ENCODE peak calls at places on chromosomes 13 and 19, in six cellular contexts. N is GM23338, Y is endothelial cell of umbilical vein, A is K562, K is HepG2, I is H1. W is an unnamed sample.

GRCh38 chr13:45341799-45342584 is 1.0 kb upstream of the TPT1 start:
- DNase-seq in K (no peak), Y (no peak), I (no peak), N (no peak), A (no peak), W (no peak)

GRCh38 chr13:65593298-65593874 is 1636.8 kb downstream of the PCDH9 start:
- DNase-seq in I (no peak), A (no peak), Y (no peak), K (no peak), N (no peak), W (no peak)

GRCh38 chr13:49627831-49628652 is at the start of gene ARL11:
- DNase-seq in N (peak; percentile 90), Y (no peak), K (no peak), I (peak; percentile 83), A (peak; percentile 47), W (no peak)

GRCh38 chr13:21823949-21824348 is 153.1 kb downstream of the FGF9 start:
- DNase-seq in I (no peak), Y (no peak), K (no peak), A (no peak), N (no peak), W (no peak)

GRCh38 chr13:90585392-90585791 is 762.1 kb upstream of the MIR17HG start:
- DNase-seq in I (no peak), K (no peak), N (no peak), Y (no peak), A (no peak), W (no peak)

GRCh38 chr19:49362926-49363264 is 679 bp upstream of the TEAD2 start:
- DNase-seq in K (peak; percentile 24), N (no peak), I (no peak), A (no peak), Y (no peak), W (no peak)

GRCh38 chr13:54945978-54946377 is 1917.4 kb downstream of the OLFM4 start:
- DNase-seq in K (no peak), Y (no peak), A (no peak), N (peak; percentile 41), I (no peak), W (no peak)

GRCh38 chr13:110644892-110645521 is 29.7 kb downstream of the NAXD start:
- DNase-seq in N (peak; percentile 94), A (no peak), Y (peak; percentile 50), K (no peak), I (peak; percentile 82), W (no peak)

GRCh38 chr19:49930483-49931011 is 1.2 kb upstream of the NUP62 start:
- DNase-seq in Y (no peak), A (peak; percentile 78), N (peak; percentile 81), I (peak; percentile 67), K (no peak), W (no peak)

GRCh38 chr13:100440756-100441421 is 147.7 kb downstream of the GGACT start:
- DNase-seq in Y (peak; percentile 63), N (no peak), K (peak; percentile 41), I (no peak), A (no peak), W (no peak)

GRCh38 chr19:38538386-38538785 is 79.4 kb downstream of the MAP4K1 start:
- DNase-seq in K (no peak), Y (no peak), I (no peak), N (no peak), A (no peak), W (no peak)

GRCh38 chr13:43846496-43846895 is 33.0 kb downstream of the CCDC122 start:
- DNase-seq in Y (no peak), A (no peak), K (no peak), N (no peak), I (no peak), W (no peak)

GRCh38 chr13:92355213-92355612 is 871.4 kb upstream of the GPC6 start:
- DNase-seq in A (peak; percentile 62), Y (no peak), I (no peak), K (peak; percentile 10), N (peak; percentile 66), W (no peak)

GRCh38 chr19:28567834-28568233 is 645.1 kb downstream of the UQCRFS1 start:
- DNase-seq in I (no peak), A (no peak), Y (no peak), K (no peak), N (no peak), W (no peak)

GRCh38 chr19:5183616-5184015 is 157.0 kb downstream of the PTPRS start:
- DNase-seq in K (no peak), N (no peak), A (no peak), I (no peak), Y (no peak), W (no peak)

GRCh38 chr13:50222569-50223332 is 207.5 kb downstream of the KCNRG start:
- DNase-seq in N (no peak), K (no peak), A (no peak), I (no peak), Y (no peak), W (no peak)

GRCh38 chr19:49939721-49940481 is 10.6 kb upstream of the NUP62 start:
- DNase-seq in A (no peak), Y (no peak), N (peak; percentile 41), K (no peak), I (no peak), W (no peak)

GRCh38 chr13:105474983-105475382 is 1060.5 kb downstream of the EFNB2 start:
- DNase-seq in N (peak; percentile 39), I (no peak), A (no peak), Y (no peak), K (no peak), W (no peak)

GRCh38 chr13:62280590-62280989 is 864.9 kb upstream of the PCDH20 start:
- DNase-seq in I (no peak), Y (no peak), K (no peak), A (no peak), N (no peak), W (no peak)

GRCh38 chr19:15101479-15102082 is 5.6 kb upstream of the SYDE1 start:
- DNase-seq in A (peak; percentile 61), N (peak; percentile 82), K (peak; percentile 52), I (peak; percentile 87), Y (peak; percentile 75), W (peak; percentile 28)

GRCh38 chr19:37654525-37654832 is 786 bp downstream of the ZFP30 start:
- DNase-seq in N (peak; percentile 58), Y (peak; percentile 48), A (no peak), K (no peak), I (no peak), W (no peak)

GRCh38 chr13:99196466-99197256 is 4.0 kb upstream of the UBAC2 start:
- DNase-seq in Y (peak; percentile 12), A (no peak), N (no peak), K (no peak), I (no peak), W (no peak)
- TF ChIP-seq POLR2AphosphoS5 in Y (no peak), A (no peak), N (no peak), K (no peak), I (no peak), W (no peak)

GRCh38 chr19:1758231-1758577 is 4.9 kb downstream of the ONECUT3 start:
- DNase-seq in I (no peak), N (no peak), A (no peak), Y (no peak), K (no peak), W (no peak)
- TF ChIP-seq EZH2 in I (no peak), N (peak; percentile 56), A (no peak), Y (no peak), K (peak; percentile 27), W (no peak)

GRCh38 chr19:12665281-12665573 is 1.3 kb downstream of the MAN2B1 start:
- DNase-seq in N (no peak), I (no peak), Y (no peak), K (no peak), A (no peak), W (no peak)
- TF ChIP-seq POLR2AphosphoS5 in N (no peak), I (no peak), Y (no peak), K (no peak), A (no peak), W (no peak)

GRCh38 chr19:1754651-1755466 is 1.6 kb downstream of the ONECUT3 start:
- DNase-seq in Y (no peak), N (peak; percentile 53), I (peak; percentile 73), K (no peak), A (no peak), W (no peak)

GRCh38 chr19:1751367-1752008 is 1.8 kb upstream of the ONECUT3 start:
- DNase-seq in I (no peak), Y (no peak), K (no peak), A (no peak), N (peak; percentile 11), W (no peak)

GRCh38 chr19:1752009-1752756 is 1.1 kb upstream of the ONECUT3 start:
- DNase-seq in A (no peak), Y (no peak), K (no peak), N (peak; percentile 38), I (no peak), W (no peak)

GRCh38 chr19:1753730-1754442 is 580 bp downstream of the ONECUT3 start:
- DNase-seq in N (no peak), I (no peak), Y (no peak), K (no peak), A (no peak), W (no peak)

DNA sequence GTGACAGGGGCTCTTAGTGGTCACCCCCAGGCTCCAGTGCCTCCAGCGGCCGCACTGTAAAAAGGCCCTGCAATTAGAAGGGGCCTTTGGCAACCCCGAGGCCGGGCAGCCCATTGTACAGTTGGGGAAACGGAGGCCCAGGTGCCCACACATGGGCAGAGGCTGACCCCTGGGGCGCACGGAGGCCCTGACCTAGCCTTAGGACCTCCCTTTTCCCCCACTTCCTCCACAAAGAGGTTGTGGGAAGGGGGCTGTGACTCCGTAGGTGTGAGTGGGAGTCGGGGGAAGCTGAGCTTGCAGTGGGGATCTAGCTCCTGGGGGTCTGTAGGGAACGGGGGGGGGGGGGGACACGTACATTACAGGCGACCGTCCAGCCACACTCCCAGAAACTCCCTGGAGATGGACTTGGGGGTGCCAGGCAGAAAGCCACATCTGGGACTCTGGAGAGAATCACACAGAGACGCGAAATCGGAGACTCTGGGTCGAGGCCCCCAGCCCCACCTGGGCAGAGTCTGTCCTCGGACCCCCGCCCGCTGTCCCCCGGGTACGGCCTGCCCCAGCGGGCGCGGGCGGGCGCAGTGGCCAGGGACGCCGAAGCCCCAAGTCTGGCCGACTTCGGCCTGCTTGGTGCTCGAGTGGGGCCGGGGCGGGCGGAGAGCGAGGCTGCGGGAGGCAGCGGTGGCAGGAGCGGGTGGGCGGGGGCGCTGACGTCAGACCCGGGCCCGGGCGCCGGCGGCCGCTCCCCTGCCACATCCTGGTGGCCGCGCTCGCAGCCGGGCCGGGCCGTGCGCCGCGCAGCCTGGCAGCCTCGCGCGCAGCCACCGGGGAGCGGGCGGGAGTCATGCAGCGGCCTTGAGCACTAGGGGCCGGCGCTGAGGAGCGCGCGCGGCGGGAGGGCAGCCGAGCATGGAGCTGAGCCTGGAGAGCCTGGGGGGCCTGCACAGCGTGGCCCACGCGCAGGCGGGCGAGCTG is at the start of gene ONECUT3:
- DNase-seq in Y (no peak), A (peak; percentile 74), N (no peak), I (peak; percentile 63), K (no peak), W (no peak)
- TF ChIP-seq EZH2 in Y (peak; percentile 71), A (no peak), N (peak; percentile 68), I (peak; percentile 87), K (no peak), W (no peak)

W was measured in SK-N-MC.